ENCODE peak calls at places on chromosomes 12 and 14, in seven cellular contexts. E is neural crest cell, L is dorsolateral prefrontal cortex, H is thoracic aorta, K is NB4, N is AG04450, Z is colonic mucosa. P is an unnamed sample.
A peak's percentile ranks its signal among the peaks of the same experiment; 100 is the strongest.

GRCh38 chr12:79020106-79020505 is 155.5 kb downstream of the SYT1 start:
- DNase-seq in K (no peak), Z (no peak), L (peak; percentile 36), E (no peak), H (no peak), N (no peak), P (no peak)

GRCh38 chr12:39586811-39587210 is 32.8 kb downstream of the ABCD2 start:
- DNase-seq in L (no peak), N (no peak), E (no peak), K (no peak), H (no peak), Z (no peak), P (no peak)

GRCh38 chr14:103688906-103689902 is 26.0 kb downstream of the XRCC3 start:
- DNase-seq in L (no peak), N (no peak), K (no peak), Z (no peak), E (no peak), H (no peak), P (no peak)

GRCh38 chr14:35821546-35822411 is 4.4 kb upstream of the BRMS1L start:
- DNase-seq in K (peak; percentile 49), N (no peak), Z (no peak), H (no peak), L (no peak), E (no peak), P (no peak)

GRCh38 chr12:109120557-109120956 is 4.2 kb downstream of the ACACB start:
- DNase-seq in N (no peak), L (no peak), K (no peak), H (no peak), E (no peak), Z (no peak), P (no peak)

GRCh38 chr14:104395941-104396681 is 183.5 kb upstream of the C14orf180 start:
- DNase-seq in N (no peak), K (no peak), H (no peak), L (no peak), Z (peak; percentile 12), E (no peak), P (no peak)

GRCh38 chr14:102279688-102280348 is 25.1 kb downstream of the MOK start:
- DNase-seq in H (no peak), Z (no peak), E (no peak), K (peak; percentile 98), L (no peak), N (peak; percentile 96), P (peak; percentile 93)

GRCh38 chr12:16844875-16845274 is 238.9 kb upstream of the LMO3 start:
- DNase-seq in E (no peak), L (no peak), N (no peak), H (no peak), K (peak; percentile 14), Z (no peak), P (no peak)

GRCh38 chr14:103535891-103536565 is 7.0 kb downstream of the TRMT61A start:
- DNase-seq in E (no peak), K (no peak), N (no peak), Z (no peak), L (no peak), H (no peak), P (no peak)

GRCh38 chr12:46391630-46392029 is 19.1 kb upstream of the SLC38A2 start:
- DNase-seq in H (no peak), N (no peak), K (no peak), L (no peak), Z (no peak), E (no peak), P (no peak)

GRCh38 chr14:50345891-50346422 is 33.8 kb downstream of the DMAC2L start:
- DNase-seq in E (no peak), L (no peak), Z (no peak), H (no peak), N (no peak), K (no peak), P (no peak)

GRCh38 chr12:106189341-106189740 is 50.6 kb upstream of the NUAK1 start:
- DNase-seq in E (no peak), H (no peak), K (no peak), N (no peak), L (no peak), Z (no peak), P (no peak)

GRCh38 chr12:97038859-97039258 is 131.8 kb downstream of the NEDD1 start:
- DNase-seq in K (no peak), N (no peak), H (no peak), Z (no peak), E (no peak), L (no peak), P (no peak)

GRCh38 chr12:20125259-20125919 is 242.9 kb upstream of the PDE3A start:
- DNase-seq in L (no peak), E (no peak), Z (no peak), H (no peak), N (no peak), K (no peak), P (peak; percentile 35)

GRCh38 chr12:52032431-52032796 is 18.8 kb upstream of the NR4A1 start:
- DNase-seq in E (no peak), H (peak; percentile 70), N (no peak), L (peak; percentile 73), K (no peak), Z (peak; percentile 75), P (no peak)

GRCh38 chr12:106342397-106343212 is 14.9 kb upstream of the POLR3B start:
- DNase-seq in K (no peak), E (no peak), L (no peak), Z (peak; percentile 67), N (no peak), H (peak; percentile 44), P (peak; percentile 74)

GRCh38 chr14:72549848-72550247 is 344.1 kb downstream of the DPF3 start:
- DNase-seq in K (no peak), Z (no peak), N (no peak), H (no peak), E (no peak), L (no peak), P (no peak)

GRCh38 chr14:88541324-88541723 is 13.5 kb downstream of the PTPN21 start:
- DNase-seq in Z (no peak), L (no peak), N (no peak), K (no peak), H (no peak), E (no peak), P (no peak)

GRCh38 chr14:77570706-77571293 is 45.6 kb downstream of the SPTLC2 start:
- DNase-seq in L (no peak), Z (no peak), K (no peak), N (no peak), E (no peak), H (no peak), P (no peak)

GRCh38 chr12:124592050-124592449 is 24.6 kb upstream of the NCOR2 start:
- DNase-seq in E (no peak), H (no peak), L (no peak), K (no peak), Z (no peak), N (no peak), P (no peak)

GRCh38 chr12:119381471-119382235 is 47.1 kb downstream of the CCDC60 start:
- DNase-seq in N (no peak), H (no peak), Z (no peak), K (no peak), L (no peak), E (no peak), P (no peak)

GRCh38 chr14:56064513-56064912 is 53.7 kb upstream of the PELI2 start:
- DNase-seq in E (no peak), K (no peak), H (no peak), L (no peak), Z (no peak), N (no peak), P (no peak)

DNA sequence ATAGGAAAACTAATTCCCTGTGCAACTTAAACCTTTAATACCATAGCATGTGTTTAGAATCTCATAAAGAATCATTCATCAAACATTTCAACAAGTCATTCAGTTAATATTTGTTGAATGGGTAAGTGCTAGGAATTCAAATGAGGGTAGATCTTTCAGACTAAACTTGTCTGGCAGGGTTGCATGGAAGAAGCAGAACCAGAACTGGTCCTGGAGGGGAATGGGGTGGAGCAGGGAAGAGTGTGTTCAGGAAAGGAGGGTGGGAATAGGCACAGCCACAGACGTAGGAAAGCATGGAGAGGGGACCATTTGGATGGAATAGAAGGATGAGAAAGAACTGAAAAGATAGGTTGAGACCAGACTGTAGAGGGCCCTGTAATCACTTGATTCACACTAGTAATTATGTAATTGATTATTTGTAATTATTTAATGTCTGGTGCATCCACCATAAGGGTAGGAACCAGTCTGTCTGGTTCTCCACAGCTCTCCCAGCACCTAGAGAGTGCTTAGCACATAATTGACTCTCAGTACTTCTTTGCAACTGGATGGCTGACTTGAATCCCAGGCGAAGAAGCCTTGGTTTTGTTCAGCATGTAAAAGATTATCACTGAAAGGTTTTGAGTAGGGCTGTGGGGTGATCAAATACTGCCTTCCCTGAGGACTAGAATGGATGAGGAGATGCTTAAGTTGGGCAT is 3.0 kb upstream of the MAP3K9 start:
- DNase-seq in N (no peak), H (no peak), L (no peak), E (no peak), K (no peak), Z (no peak), P (no peak)
- TF ChIP-seq CTCF in N (no peak), H (no peak), L (no peak), E (no peak), K (no peak), Z (no peak), P (no peak)

DNA sequence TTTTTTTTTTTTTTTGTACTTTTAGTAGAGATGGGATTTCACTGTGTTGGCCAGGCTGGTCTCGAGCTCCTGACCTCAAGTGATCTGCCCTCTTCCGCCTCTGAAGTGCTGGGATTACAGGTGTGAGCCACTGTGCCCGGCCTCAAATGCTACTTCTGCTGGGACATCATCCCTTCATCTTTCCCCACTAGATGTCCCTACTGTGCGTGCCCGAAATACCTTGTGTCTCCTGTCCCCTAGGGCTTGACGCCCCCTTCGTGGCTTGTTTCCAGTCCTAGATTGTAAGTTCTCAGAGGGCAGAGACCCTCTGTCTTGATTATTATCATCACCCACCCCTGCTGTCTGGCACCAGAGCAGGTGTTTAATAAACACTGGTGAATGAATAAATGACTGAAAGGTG is 14.9 kb downstream of the CCDC63 start:
- DNase-seq in L (no peak), E (no peak), N (no peak), Z (no peak), K (no peak), H (no peak), P (no peak)
- TF ChIP-seq CTCF in L (no peak), E (no peak), N (no peak), Z (no peak), K (no peak), H (no peak), P (no peak)

GRCh38 chr14:27553820-27554219 is 956.0 kb upstream of the NOVA1 start:
- DNase-seq in K (no peak), N (no peak), L (no peak), Z (no peak), E (no peak), H (no peak), P (no peak)
- TF ChIP-seq CTCF in K (no peak), N (no peak), L (no peak), Z (no peak), E (peak; percentile 33), H (no peak), P (no peak)

DNA sequence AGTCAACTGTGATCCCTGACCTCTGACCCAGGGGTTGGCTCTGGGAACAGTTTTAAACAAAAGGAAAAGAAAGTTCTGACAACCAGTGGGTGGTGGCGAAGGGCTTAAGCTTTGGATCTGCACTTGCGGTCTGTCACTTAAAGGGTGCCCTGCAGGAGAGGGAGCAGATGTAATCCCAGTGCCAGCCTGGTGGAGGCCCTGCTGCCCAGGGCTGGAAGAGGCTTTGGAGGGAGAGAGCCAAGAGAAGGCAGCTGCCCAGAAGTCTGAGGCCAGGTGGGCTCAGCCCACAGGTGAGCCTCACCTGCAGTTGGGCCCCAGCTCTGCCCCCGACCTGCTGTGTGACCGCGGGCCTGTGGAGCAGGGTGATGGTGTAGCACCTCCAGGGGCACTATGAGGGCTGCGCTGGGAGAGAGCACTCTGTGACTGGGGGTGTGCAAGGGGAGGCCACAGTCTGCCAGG is 19.1 kb downstream of the SH2B3 start:
- DNase-seq in E (no peak), K (no peak), Z (no peak), H (no peak), N (no peak), L (no peak), P (no peak)
- TF ChIP-seq CTCF in E (no peak), K (peak; percentile 16), Z (no peak), H (no peak), N (peak; percentile 11), L (no peak), P (no peak)